ENCODE peak calls at places on chromosomes 12 and 14, in eight cellular contexts. U is GM03348, Z is Daoy, C is GOT3, W is epithelial cell of esophagus, D is H7, F is HAP-1, G is left ventricle myocardium inferior. S is an unnamed sample.

GRCh38 chr12:89067436-89067835 is 284.9 kb downstream of the DUSP6 start:
- DNase-seq in W (peak; percentile 90), F (no peak), G (no peak), U (peak; percentile 61), D (no peak), Z (peak; percentile 81), C (no peak), S (no peak)

GRCh38 chr12:106773286-106773685 is 1.2 kb upstream of the RIC8B start:
- DNase-seq in Z (no peak), D (no peak), W (no peak), C (no peak), G (no peak), F (no peak), U (no peak), S (no peak)

GRCh38 chr14:73738518-73739173 is 24.5 kb upstream of the PNMA1 start:
- DNase-seq in D (no peak), W (no peak), F (no peak), G (no peak), U (no peak), Z (no peak), C (no peak), S (no peak)

GRCh38 chr12:13273850-13274249 is 77.3 kb downstream of the EMP1 start:
- DNase-seq in F (no peak), W (no peak), C (no peak), U (no peak), G (no peak), D (no peak), Z (no peak), S (no peak)

GRCh38 chr14:105328678-105329390 is 14.3 kb downstream of the PACS2 start:
- DNase-seq in Z (no peak), G (no peak), C (no peak), U (no peak), W (no peak), F (no peak), D (peak; percentile 55), S (no peak)

GRCh38 chr14:55731881-55732498 is 152.0 kb downstream of the KTN1 start:
- DNase-seq in Z (peak; percentile 27), G (no peak), U (no peak), W (peak; percentile 47), D (peak; percentile 37), F (peak; percentile 77), C (no peak), S (peak; percentile 20)

GRCh38 chr14:94946244-94946643 is 176.3 kb upstream of the GSC start:
- DNase-seq in C (no peak), U (no peak), D (no peak), Z (no peak), G (no peak), F (no peak), W (no peak), S (no peak)

GRCh38 chr14:59130472-59130871 is 58.0 kb upstream of the DAAM1 start:
- DNase-seq in F (no peak), Z (no peak), W (no peak), G (no peak), C (no peak), D (no peak), U (no peak), S (no peak)

GRCh38 chr12:67827820-67828383 is 161.3 kb upstream of the IFNG-AS1 start:
- DNase-seq in D (no peak), C (peak; percentile 98), F (no peak), G (no peak), W (peak; percentile 97), U (peak; percentile 88), Z (peak; percentile 95), S (peak; percentile 11)

S was measured in activated T-helper 2 cell treated with anti-CD3 and anti-CD28 coated beads, Interferon-gamma antibody, Interleukin-2, Interleukin-4, amounts not matched to agents 10 μg/mL and 5 μg/mL and 100 μg/mL, durations not matched to agents 14 hours and 24 hours and 36 hours.